ENCODE peak calls at places on chromosomes 1 and 21, in four cellular contexts. R is stimulated activated CD8-positive, alpha-beta memory T cell treated with anti-CD3 and anti-CD28 coated beads, Interleukin-4, amount 100 ng/mL, for 4 hours; Z is A549; Y is activated T-cell treated with anti-CD3 and anti-CD28 coated beads for 24 hours. K is an unnamed sample.

GRCh38 chr21:42591170-42591869 is 62.1 kb upstream of the PDE9A start:
- DNase-seq in R (no peak), Z (no peak), Y (no peak), K (no peak)

GRCh38 chr21:31557956-31558838 is 101.3 kb upstream of the SOD1 start:
- DNase-seq in R (no peak), Z (no peak), Y (no peak), K (no peak)

GRCh38 chr1:38859561-38860463 is at the start of gene RRAGC:
- DNase-seq in R (peak; percentile 96), Z (peak; percentile 95), Y (peak; percentile 97), K (peak; percentile 87)

GRCh38 chr1:193019442-193020026 is 39.6 kb downstream of the UCHL5 start:
- DNase-seq in R (no peak), Z (peak; percentile 63), Y (no peak), K (no peak)

GRCh38 chr21:31475223-31475622 is 131.2 kb upstream of the TIAM1 start:
- DNase-seq in R (no peak), Z (no peak), Y (no peak), K (no peak)

GRCh38 chr1:10778640-10779039 is 17.8 kb downstream of the CASZ1 start:
- DNase-seq in R (no peak), Z (no peak), Y (no peak), K (no peak)

GRCh38 chr1:232335751-232336274 is 294.1 kb downstream of the SIPA1L2 start:
- DNase-seq in R (no peak), Z (no peak), Y (no peak), K (no peak)

GRCh38 chr1:66490817-66491216 is 43.1 kb upstream of the SGIP1 start:
- DNase-seq in R (no peak), Z (no peak), Y (no peak), K (no peak)

GRCh38 chr1:70101774-70102173 is 103.6 kb downstream of the LRRC40 start:
- DNase-seq in R (no peak), Z (no peak), Y (no peak), K (no peak)

GRCh38 chr1:220881918-220882891 is 3.0 kb downstream of the HLX start:
- DNase-seq in R (no peak), Z (no peak), Y (no peak), K (no peak)

GRCh38 chr1:2585318-2586092 is 1.1 kb upstream of the PRXL2B start:
- DNase-seq in R (peak; percentile 25), Z (peak; percentile 27), Y (peak; percentile 57), K (no peak)

GRCh38 chr21:45926281-45926680 is 55.3 kb upstream of the COL6A1 start:
- DNase-seq in R (no peak), Z (no peak), Y (no peak), K (no peak)

GRCh38 chr1:16181887-16182719 is 26.2 kb upstream of the EPHA2 start:
- DNase-seq in R (no peak), Z (peak; percentile 93), Y (no peak), K (no peak)

GRCh38 chr1:37471345-37472231 is 2.8 kb upstream of the ZC3H12A start:
- DNase-seq in R (no peak), Z (peak; percentile 91), Y (no peak), K (no peak)

GRCh38 chr21:42373908-42374455 is 7.6 kb upstream of the TFF1 start:
- DNase-seq in R (no peak), Z (no peak), Y (no peak), K (no peak)

GRCh38 chr21:42542596-42542995 is 28.9 kb downstream of the SLC37A1 start:
- DNase-seq in R (no peak), Z (no peak), Y (no peak), K (no peak)

GRCh38 chr21:41583274-41583790 is 75.4 kb upstream of the TMPRSS2 start:
- DNase-seq in R (no peak), Z (peak; percentile 14), Y (no peak), K (no peak)

GRCh38 chr1:63982201-63982600 is 208.4 kb downstream of the ROR1 start:
- DNase-seq in R (no peak), Z (no peak), Y (no peak), K (no peak)

GRCh38 chr1:204711947-204712701 is 26.6 kb upstream of the LRRN2 start:
- DNase-seq in R (no peak), Z (no peak), Y (no peak), K (no peak)

GRCh38 chr1:115170396-115170795 is 81.1 kb upstream of the TSPAN2 start:
- DNase-seq in R (no peak), Z (no peak), Y (no peak), K (no peak)

GRCh38 chr1:50735443-50735842 is 224.6 kb downstream of the FAF1 start:
- DNase-seq in R (no peak), Z (peak; percentile 13), Y (no peak), K (no peak)

GRCh38 chr1:39173119-39173994 is 31.1 kb upstream of the MACF1 start:
- DNase-seq in R (no peak), Z (no peak), Y (no peak), K (no peak)

GRCh38 chr1:116770625-116771024 is 16.4 kb downstream of the CD2 start:
- DNase-seq in R (no peak), Z (no peak), Y (no peak), K (no peak)